ENCODE peak calls at places on chromosomes 5 and 9, in seven cellular contexts. G is HepG2, S is HCT116, N is K562, O is SK-N-SH, W is GM12878, U is H1. A is an unnamed sample.

GRCh38 chr5:111427762-111428161 is 84.6 kb downstream of the STARD4 start:
- DNase-seq in G (no peak), S (no peak), N (no peak), O (no peak), W (no peak), U (no peak), A (no peak)

GRCh38 chr5:67815455-67816391 is 399.8 kb upstream of the PIK3R1 start:
- DNase-seq in G (peak; percentile 81), S (no peak), N (no peak), O (no peak), W (no peak), U (no peak), A (peak; percentile 51)

GRCh38 chr5:6090079-6090654 is 288.2 kb downstream of the MED10 start:
- DNase-seq in G (no peak), S (no peak), N (no peak), O (no peak), W (no peak), U (no peak), A (no peak)

GRCh38 chr5:166625210-166625865 is 1666.1 kb upstream of the WWC1 start:
- DNase-seq in G (no peak), S (no peak), N (no peak), O (no peak), W (no peak), U (no peak), A (no peak)

GRCh38 chr5:159850192-159850573 is 66.1 kb upstream of the ADRA1B start:
- DNase-seq in G (no peak), S (no peak), N (no peak), O (no peak), W (no peak), U (no peak), A (no peak)

GRCh38 chr5:153902026-153902425 is 136.7 kb downstream of the FAM114A2 start:
- DNase-seq in G (no peak), S (no peak), N (no peak), O (no peak), W (no peak), U (no peak), A (no peak)

GRCh38 chr5:174195517-174195916 is 150.0 kb downstream of the NSG2 start:
- DNase-seq in G (no peak), S (no peak), N (no peak), O (peak; percentile 58), W (no peak), U (no peak), A (no peak)

GRCh38 chr5:180602481-180603075 is 11.3 kb upstream of the SCGB3A1 start:
- DNase-seq in G (no peak), S (no peak), N (no peak), O (peak; percentile 25), W (no peak), U (no peak), A (peak; percentile 13)

GRCh38 chr5:172186114-172186695 is 1.8 kb downstream of the STK10 start:
- DNase-seq in G (no peak), S (no peak), N (no peak), O (no peak), W (no peak), U (no peak), A (no peak)

GRCh38 chr5:36734422-36734821 is 128.0 kb downstream of the SLC1A3 start:
- DNase-seq in G (peak; percentile 12), S (no peak), N (no peak), O (peak; percentile 24), W (no peak), U (no peak), A (peak; percentile 37)

GRCh38 chr9:85263288-85263687 is 478.5 kb downstream of the AGTPBP1 start:
- DNase-seq in G (no peak), S (no peak), N (no peak), O (no peak), W (no peak), U (no peak), A (no peak)

GRCh38 chr5:88743231-88743879 is 139.6 kb downstream of the MEF2C start:
- DNase-seq in G (no peak), S (peak; percentile 28), N (peak; percentile 32), O (no peak), W (no peak), U (no peak), A (no peak)

GRCh38 chr9:93666279-93666784 is 89.9 kb downstream of the PHF2 start:
- DNase-seq in G (no peak), S (no peak), N (peak; percentile 29), O (no peak), W (no peak), U (no peak), A (no peak)

GRCh38 chr5:176361437-176362097 is at the start of gene KIAA1191:
- DNase-seq in G (peak; percentile 86), S (peak; percentile 77), N (peak; percentile 92), O (peak; percentile 92), W (peak; percentile 83), U (peak; percentile 90), A (peak; percentile 83)

GRCh38 chr9:108039491-108039890 is 549.9 kb upstream of the KLF4 start:
- DNase-seq in G (no peak), S (no peak), N (no peak), O (no peak), W (no peak), U (no peak), A (no peak)

GRCh38 chr5:93582677-93583524 is at the start of gene NR2F1:
- DNase-seq in G (peak; percentile 99), S (peak; percentile 98), N (peak; percentile 51), O (peak; percentile 80), W (no peak), U (peak; percentile 61), A (peak; percentile 63)

GRCh38 chr5:180632768-180633167 is 16.6 kb downstream of the FLT4 start:
- DNase-seq in G (no peak), S (no peak), N (no peak), O (no peak), W (no peak), U (no peak), A (no peak)

GRCh38 chr5:135219868-135220267 is 179.2 kb downstream of the MACROH2A1 start:
- DNase-seq in G (no peak), S (no peak), N (no peak), O (no peak), W (no peak), U (peak; percentile 33), A (no peak)

DNA sequence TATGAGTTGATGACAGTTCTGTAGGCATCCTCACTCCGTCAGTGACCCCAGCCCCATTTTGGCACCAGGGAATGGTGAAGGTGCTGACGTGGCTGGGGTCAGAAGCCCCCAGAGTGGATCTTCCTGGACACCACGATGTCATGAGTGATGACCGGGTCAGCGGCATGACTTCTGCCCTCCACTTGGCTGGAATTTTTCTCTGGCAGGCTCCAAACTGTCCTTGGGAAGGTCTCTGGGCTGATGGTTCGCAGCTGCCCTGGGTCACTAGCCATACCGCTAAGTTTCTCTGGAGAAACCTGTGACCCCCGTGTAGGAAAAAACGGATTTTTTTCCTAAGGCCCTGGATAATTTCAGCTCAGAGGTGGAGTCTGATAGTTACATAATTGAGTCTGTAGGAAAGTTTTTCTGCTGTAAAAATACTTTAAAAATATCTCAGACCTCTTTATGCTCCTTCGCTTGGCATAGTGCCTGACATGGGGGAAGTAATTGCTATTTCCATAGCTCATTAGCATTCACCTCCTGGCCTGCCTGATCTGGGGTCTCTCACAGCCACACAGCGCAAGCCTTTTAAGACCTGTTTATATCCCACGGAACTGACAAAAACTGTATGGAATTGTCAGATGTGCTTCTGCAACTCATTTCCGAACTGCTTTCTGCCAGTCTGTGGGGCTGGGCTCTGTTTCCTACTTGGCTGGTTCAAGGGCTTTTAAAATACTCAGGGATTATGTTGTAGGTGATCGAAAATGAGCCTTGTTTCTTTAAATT is 69.2 kb downstream of the ANGPTL2 start:
- DNase-seq in G (no peak), S (no peak), N (no peak), O (no peak), W (no peak), U (peak; percentile 19), A (no peak)
- TF ChIP-seq JUND in G (no peak), S (no peak), N (no peak), O (no peak), W (no peak), U (no peak), A (no peak)

DNA sequence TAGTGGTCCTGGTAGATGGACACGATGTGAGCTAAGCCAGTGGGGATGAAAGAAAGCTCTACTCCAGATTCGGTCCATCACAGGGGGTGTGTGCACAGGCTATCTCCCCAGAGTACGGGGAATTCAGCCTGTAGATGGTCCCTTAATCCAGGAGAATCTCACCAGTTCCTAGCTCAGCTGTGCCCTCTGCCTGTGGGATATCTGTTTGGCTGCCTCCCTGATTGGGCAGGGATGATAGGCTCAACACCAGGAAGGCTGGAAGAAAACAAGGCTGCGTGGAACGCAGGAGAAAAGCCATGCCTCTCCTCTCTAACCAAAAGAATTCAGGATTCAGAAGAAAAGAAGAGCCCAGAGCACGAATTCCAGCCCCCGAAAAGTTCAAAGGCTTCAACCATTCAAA is 40.9 kb downstream of the VLDLR start:
- DNase-seq in G (no peak), S (no peak), N (no peak), O (peak; percentile 13), W (no peak), U (peak; percentile 57), A (no peak)
- TF ChIP-seq JUND in G (no peak), S (no peak), N (no peak), O (no peak), W (no peak), U (no peak), A (no peak)

GRCh38 chr9:121725008-121725795 is 73.8 kb downstream of the DAB2IP start:
- DNase-seq in G (no peak), S (no peak), N (no peak), O (no peak), W (no peak), U (no peak), A (no peak)
- TF ChIP-seq JUND in G (no peak), S (no peak), N (no peak), O (no peak), W (no peak), U (no peak), A (no peak)

DNA sequence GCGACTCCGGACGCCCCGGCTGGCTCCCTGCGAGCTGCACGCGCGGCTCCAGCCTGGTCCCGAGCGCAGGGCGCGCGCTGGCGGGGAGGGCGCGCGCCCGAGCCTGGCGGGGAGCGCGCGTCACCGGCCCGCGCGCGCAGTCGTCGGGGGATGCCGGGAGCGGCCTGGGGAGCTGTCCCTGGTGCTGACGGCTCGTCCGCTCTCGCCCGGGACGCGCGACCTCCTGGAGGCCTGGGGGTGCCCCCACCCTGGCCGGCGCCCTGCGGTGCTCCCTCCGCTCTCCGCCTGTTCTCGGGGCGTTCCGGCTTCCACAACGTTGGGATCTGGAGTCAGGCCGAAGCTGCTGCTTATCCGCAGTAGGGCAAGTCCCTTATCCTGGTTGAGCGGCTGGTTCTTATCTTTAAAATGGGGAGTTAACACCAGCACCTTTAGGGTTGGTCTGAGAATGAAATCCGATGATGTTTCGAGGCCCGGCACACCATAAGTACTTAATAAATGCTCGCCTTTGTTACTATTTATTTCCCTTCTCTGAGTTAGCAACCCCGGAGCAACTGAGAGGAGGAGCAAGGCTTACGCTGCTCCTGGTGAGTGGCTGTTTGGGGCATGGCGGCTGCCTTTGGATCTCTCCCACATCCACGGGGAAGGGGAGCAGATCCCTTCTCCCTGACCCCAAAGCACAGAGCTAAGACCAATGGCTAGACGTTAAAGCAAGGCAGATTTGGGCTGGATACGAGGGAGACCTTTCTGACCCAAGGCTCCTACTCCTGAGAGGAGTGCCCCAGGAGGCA is at the start of gene FAM163B:
- DNase-seq in G (no peak), S (no peak), N (peak; percentile 85), O (peak; percentile 93), W (no peak), U (peak; percentile 93), A (peak; percentile 81)
- TF ChIP-seq JUND in G (no peak), S (no peak), N (no peak), O (no peak), W (no peak), U (no peak), A (no peak)